ENCODE peak calls at places on chromosomes 5 and 9, in six cellular contexts. L, A, S, O, Q and E are unnamed samples.

GRCh38 chr5:73318308-73318719 is 130.3 kb downstream of the FOXD1 start:
- DNase-seq in L (no peak), A (no peak), S (no peak), O (no peak), Q (no peak), E (no peak)

GRCh38 chr9:4700093-4700492 is 20.7 kb downstream of the CDC37L1 start:
- DNase-seq in L (no peak), A (no peak), S (no peak), O (no peak), Q (no peak), E (no peak)

GRCh38 chr9:8095531-8096223 is 296.1 kb upstream of the DMAC1 start:
- DNase-seq in L (no peak), A (no peak), S (no peak), O (no peak), Q (no peak), E (no peak)

GRCh38 chr5:54080833-54081232 is 229.5 kb downstream of the ARL15 start:
- DNase-seq in L (no peak), A (no peak), S (no peak), O (no peak), Q (no peak), E (no peak)

GRCh38 chr5:151137067-151137825 is 20.3 kb downstream of the ANXA6 start:
- DNase-seq in L (no peak), A (no peak), S (no peak), O (no peak), Q (no peak), E (no peak)

GRCh38 chr9:99576830-99577229 is 244.9 kb upstream of the NR4A3 start:
- DNase-seq in L (no peak), A (no peak), S (no peak), O (no peak), Q (no peak), E (no peak)

GRCh38 chr5:2563046-2563445 is 188.4 kb downstream of the IRX2 start:
- DNase-seq in L (no peak), A (peak; percentile 71), S (no peak), O (no peak), Q (no peak), E (no peak)

GRCh38 chr5:93622240-93622885 is 39.3 kb downstream of the NR2F1 start:
- DNase-seq in L (no peak), A (no peak), S (no peak), O (no peak), Q (no peak), E (no peak)

GRCh38 chr5:63613430-63613829 is 348.8 kb downstream of the HTR1A start:
- DNase-seq in L (no peak), A (no peak), S (no peak), O (no peak), Q (no peak), E (no peak)

GRCh38 chr5:157366741-157367684 is 93.0 kb upstream of the NIPAL4 start:
- DNase-seq in L (no peak), A (no peak), S (peak; percentile 33), O (no peak), Q (no peak), E (no peak)

GRCh38 chr5:176559683-176560082 is 10.5 kb downstream of the CDHR2 start:
- DNase-seq in L (no peak), A (no peak), S (no peak), O (peak; percentile 14), Q (no peak), E (no peak)

GRCh38 chr9:124537926-124538325 is 30.7 kb upstream of the NR5A1 start:
- DNase-seq in L (no peak), A (no peak), S (no peak), O (no peak), Q (no peak), E (no peak)

GRCh38 chr9:69122391-69123141 is 51.5 kb upstream of the TJP2 start:
- DNase-seq in L (no peak), A (no peak), S (no peak), O (no peak), Q (no peak), E (no peak)

GRCh38 chr9:113636165-113636564 is 172.6 kb downstream of the RGS3 start:
- DNase-seq in L (no peak), A (peak; percentile 61), S (no peak), O (no peak), Q (peak; percentile 52), E (no peak)